ENCODE peak calls at places on chromosomes 16 and 17, in seven cellular contexts. W is left ventricle myocardium inferior; V is aorta; U is astrocyte of the spinal cord; L is dorsolateral prefrontal cortex; Y is CD8-positive, alpha-beta T cell; E is MM.1S. C is an unnamed sample.

GRCh38 chr17:45908460-45908859 is 14.1 kb downstream of the MAPT start:
- DNase-seq in W (no peak), V (no peak), U (no peak), L (no peak), Y (no peak), E (no peak), C (no peak)

GRCh38 chr16:27353853-27354252 is 40.1 kb downstream of the IL4R start:
- DNase-seq in W (no peak), V (no peak), U (no peak), L (no peak), Y (no peak), E (no peak), C (no peak)

GRCh38 chr17:78862073-78863023 is 21.7 kb upstream of the USP36 start:
- DNase-seq in W (peak; percentile 70), V (peak; percentile 95), U (peak; percentile 99), L (no peak), Y (no peak), E (no peak), C (no peak)

GRCh38 chr17:81539571-81539900 is 11.4 kb downstream of the FSCN2 start:
- DNase-seq in W (no peak), V (no peak), U (no peak), L (no peak), Y (no peak), E (no peak), C (no peak)

GRCh38 chr17:77433385-77434135 is 292.8 kb downstream of the SEC14L1 start:
- DNase-seq in W (peak; percentile 67), V (no peak), U (peak; percentile 65), L (no peak), Y (no peak), E (no peak), C (no peak)

GRCh38 chr17:17313350-17313991 is 10.3 kb downstream of the NT5M start:
- DNase-seq in W (peak; percentile 31), V (no peak), U (no peak), L (peak; percentile 37), Y (peak; percentile 75), E (peak; percentile 68), C (peak; percentile 28)

GRCh38 chr17:73003487-73003886 is 89.0 kb downstream of the SLC39A11 start:
- DNase-seq in W (no peak), V (no peak), U (no peak), L (no peak), Y (no peak), E (no peak), C (no peak)

GRCh38 chr16:71250461-71251232 is 20.1 kb upstream of the HYDIN start:
- DNase-seq in W (no peak), V (no peak), U (no peak), L (no peak), Y (no peak), E (no peak), C (no peak)

GRCh38 chr17:14882131-14882530 is 383.0 kb downstream of the PMP22 start:
- DNase-seq in W (no peak), V (no peak), U (no peak), L (no peak), Y (no peak), E (no peak), C (no peak)

GRCh38 chr17:2250140-2251095 is 53.2 kb downstream of the SMG6 start:
- DNase-seq in W (no peak), V (no peak), U (no peak), L (no peak), Y (peak; percentile 60), E (no peak), C (peak; percentile 73)

GRCh38 chr16:2194852-2195315 is 1.5 kb downstream of the CASKIN1 start:
- DNase-seq in W (no peak), V (no peak), U (peak; percentile 22), L (peak; percentile 68), Y (peak; percentile 49), E (peak; percentile 53), C (peak; percentile 49)

GRCh38 chr16:71659471-71659870 is 33.5 kb downstream of the MARVELD3 start:
- DNase-seq in W (no peak), V (no peak), U (no peak), L (no peak), Y (no peak), E (no peak), C (no peak)

GRCh38 chr16:81137012-81137335 is 40.8 kb upstream of the GCSH start:
- DNase-seq in W (no peak), V (no peak), U (peak; percentile 20), L (no peak), Y (no peak), E (no peak), C (no peak)

GRCh38 chr17:79943354-79944241 is 92.1 kb downstream of the TBC1D16 start:
- DNase-seq in W (peak; percentile 3), V (peak; percentile 42), U (no peak), L (no peak), Y (no peak), E (no peak), C (no peak)

GRCh38 chr16:47578573-47578972 is 117.4 kb downstream of the PHKB start:
- DNase-seq in W (no peak), V (no peak), U (no peak), L (no peak), Y (no peak), E (no peak), C (no peak)

GRCh38 chr16:22141746-22142145 is 20.6 kb upstream of the SDR42E2 start:
- DNase-seq in W (no peak), V (no peak), U (no peak), L (no peak), Y (no peak), E (no peak), C (peak; percentile 15)

GRCh38 chr17:77087650-77088454 is 52.9 kb upstream of the SEC14L1 start:
- DNase-seq in W (no peak), V (no peak), U (no peak), L (no peak), Y (no peak), E (no peak), C (no peak)

GRCh38 chr17:74633261-74633783 is 9.8 kb upstream of the CD300E start:
- DNase-seq in W (no peak), V (no peak), U (no peak), L (no peak), Y (no peak), E (no peak), C (no peak)
- H3K4me3 ChIP-seq in W (no peak overlapping the region), V (no peak overlapping the region), U (no peak overlapping the region), L (no peak overlapping the region), Y (no peak overlapping the region), E (no peak overlapping the region), C (no peak overlapping the region)

GRCh38 chr16:88633684-88634140 is 4.7 kb upstream of the IL17C start:
- DNase-seq in W (no peak), V (no peak), U (no peak), L (no peak), Y (peak; percentile 71), E (peak; percentile 52), C (no peak)
- H3K4me3 ChIP-seq in W (peak overlapping the region; percentile 65), V (no peak overlapping the region), U (no peak overlapping the region), L (no peak overlapping the region), Y (peak overlapping the region; percentile 67), E (peak overlapping the region; percentile 64), C (no peak overlapping the region)

GRCh38 chr17:44630703-44631102 is 25.6 kb upstream of the MEIOC start:
- DNase-seq in W (no peak), V (no peak), U (no peak), L (no peak), Y (no peak), E (no peak), C (no peak)

GRCh38 chr17:44627513-44627912 is 28.8 kb upstream of the MEIOC start:
- DNase-seq in W (no peak), V (no peak), U (no peak), L (no peak), Y (no peak), E (no peak), C (no peak)

GRCh38 chr17:44623070-44623725 is 33.1 kb upstream of the MEIOC start:
- DNase-seq in W (no peak), V (no peak), U (peak; percentile 34), L (no peak), Y (no peak), E (peak; percentile 27), C (no peak)

GRCh38 chr17:44633998-44634397 is 22.3 kb upstream of the MEIOC start:
- DNase-seq in W (no peak), V (no peak), U (no peak), L (no peak), Y (no peak), E (no peak), C (no peak)

DNA sequence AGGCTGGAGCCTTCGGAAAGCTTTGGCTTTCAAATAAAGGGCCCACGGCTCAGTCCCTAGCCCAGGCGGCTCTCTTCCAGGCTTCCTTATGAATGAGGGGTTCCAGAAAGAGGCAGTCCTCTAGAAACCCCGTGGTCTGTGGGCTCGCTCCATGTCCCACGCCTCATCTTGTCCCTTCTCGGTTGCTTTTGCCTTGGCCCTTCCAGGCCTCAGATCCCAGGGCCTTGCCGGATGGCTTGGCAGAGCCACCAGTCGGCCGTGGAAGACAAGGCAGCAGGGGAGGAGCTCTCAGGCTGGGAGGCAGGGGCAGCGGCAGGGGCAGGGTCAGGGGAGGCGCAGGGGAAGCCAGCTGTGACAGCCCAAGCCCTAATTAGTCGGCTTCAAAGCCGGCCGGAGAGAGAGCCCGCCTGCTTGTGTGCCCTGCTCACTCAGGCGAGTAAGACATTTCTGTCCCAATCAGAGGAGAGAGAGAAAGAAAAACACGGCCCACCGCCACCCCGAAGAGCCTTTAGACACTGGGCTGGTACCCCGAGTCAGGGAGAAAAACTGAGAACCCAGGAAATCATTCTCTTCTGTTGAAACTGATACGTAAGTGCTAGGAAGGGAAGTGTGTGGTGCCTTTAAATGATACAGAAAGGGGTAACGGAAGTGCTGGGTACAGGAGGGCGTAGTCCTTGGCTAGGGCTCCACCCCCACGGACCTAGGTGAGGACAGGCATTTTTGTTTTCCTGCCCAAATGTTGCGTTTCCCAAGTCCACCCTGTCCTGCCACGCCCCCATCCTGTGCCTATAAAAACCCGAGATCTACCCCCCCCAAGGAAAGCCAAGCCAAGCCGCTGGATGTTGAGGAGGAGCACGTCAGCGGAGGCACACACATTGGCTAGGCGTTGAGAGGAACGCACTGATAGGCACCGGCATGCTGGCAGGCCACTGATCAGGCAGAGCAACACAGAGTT is 27.8 kb upstream of the MEIOC start:
- DNase-seq in W (peak; percentile 23), V (peak; percentile 78), U (peak; percentile 13), L (no peak), Y (no peak), E (no peak), C (no peak)
- H3K4me3 ChIP-seq in W (peak overlapping the region; percentile 42), V (no peak overlapping the region), U (no peak overlapping the region), L (peak overlapping the region; percentile 34), Y (no peak overlapping the region), E (no peak overlapping the region), C (no peak overlapping the region)

GRCh38 chr17:49967621-49968379 is 1.2 kb upstream of the DLX4 start:
- DNase-seq in W (no peak), V (no peak), U (no peak), L (no peak), Y (no peak), E (no peak), C (no peak)
- H3K4me3 ChIP-seq in W (peak overlapping the region; percentile 64), V (peak overlapping the region; percentile 1), U (no peak overlapping the region), L (no peak overlapping the region), Y (peak overlapping the region; percentile 76), E (peak overlapping the region; percentile 82), C (peak overlapping the region; percentile 82)

C was measured in Jurkat, Clone E6-1.